ENCODE peak calls at places on chromosomes 5 and 9, in seven cellular contexts. One of them, this sample, is unnamed.

GRCh38 chr9:35990155-35990554 is 32.2 kb upstream of the OR2S2 start:
- DNase-seq in SK-N-SH: no peak
- DNase-seq in HCT116: no peak
- DNase-seq in H1: no peak
- DNase-seq in HepG2: no peak
- DNase-seq in K562: no peak
- DNase-seq in GM12878: no peak
- DNase-seq in this sample: no peak

GRCh38 chr5:134738963-134739661 is 764 bp downstream of the CAMLG start:
- DNase-seq in SK-N-SH: peak
- DNase-seq in HCT116: peak
- DNase-seq in H1: peak
- DNase-seq in HepG2: peak
- DNase-seq in K562: peak
- DNase-seq in GM12878: no peak
- DNase-seq in this sample: peak

GRCh38 chr9:128689820-128690683 is 1.0 kb downstream of the SET start:
- DNase-seq in SK-N-SH: peak
- DNase-seq in HCT116: no peak
- DNase-seq in H1: no peak
- DNase-seq in HepG2: no peak
- DNase-seq in K562: peak
- DNase-seq in GM12878: no peak
- DNase-seq in this sample: peak

GRCh38 chr9:96688215-96688614 is 33.1 kb upstream of the PRXL2C start:
- DNase-seq in SK-N-SH: no peak
- DNase-seq in HCT116: no peak
- DNase-seq in H1: no peak
- DNase-seq in HepG2: no peak
- DNase-seq in K562: no peak
- DNase-seq in GM12878: no peak
- DNase-seq in this sample: no peak

GRCh38 chr5:33367396-33367795 is 73.4 kb upstream of the TARS1 start:
- DNase-seq in SK-N-SH: no peak
- DNase-seq in HCT116: no peak
- DNase-seq in H1: no peak
- DNase-seq in HepG2: no peak
- DNase-seq in K562: no peak
- DNase-seq in GM12878: no peak
- DNase-seq in this sample: no peak

GRCh38 chr9:98455957-98456621 is 200.6 kb upstream of the TBC1D2 start:
- DNase-seq in SK-N-SH: no peak
- DNase-seq in HCT116: no peak
- DNase-seq in H1: no peak
- DNase-seq in HepG2: no peak
- DNase-seq in K562: no peak
- DNase-seq in GM12878: no peak
- DNase-seq in this sample: peak

GRCh38 chr5:91938441-91938840 is 555.3 kb upstream of the ARRDC3 start:
- DNase-seq in SK-N-SH: no peak
- DNase-seq in HCT116: no peak
- DNase-seq in H1: no peak
- DNase-seq in HepG2: no peak
- DNase-seq in K562: no peak
- DNase-seq in GM12878: no peak
- DNase-seq in this sample: no peak

GRCh38 chr9:84615574-84615973 is 54.0 kb upstream of the NTRK2 start:
- DNase-seq in SK-N-SH: no peak
- DNase-seq in HCT116: no peak
- DNase-seq in H1: no peak
- DNase-seq in HepG2: no peak
- DNase-seq in K562: no peak
- DNase-seq in GM12878: no peak
- DNase-seq in this sample: no peak

GRCh38 chr5:28344803-28345433 is 1306.5 kb upstream of the CDH9 start:
- DNase-seq in SK-N-SH: peak
- DNase-seq in HCT116: no peak
- DNase-seq in H1: no peak
- DNase-seq in HepG2: peak
- DNase-seq in K562: peak
- DNase-seq in GM12878: peak
- DNase-seq in this sample: peak

GRCh38 chr9:105415344-105415980 is 32.4 kb upstream of the FSD1L start:
- DNase-seq in SK-N-SH: peak
- DNase-seq in HCT116: peak
- DNase-seq in H1: peak
- DNase-seq in HepG2: peak
- DNase-seq in K562: peak
- DNase-seq in GM12878: no peak
- DNase-seq in this sample: peak

GRCh38 chr9:134778841-134779411 is 101.7 kb upstream of the FCN2 start:
- DNase-seq in SK-N-SH: peak
- DNase-seq in HCT116: peak
- DNase-seq in H1: peak
- DNase-seq in HepG2: peak
- DNase-seq in K562: peak
- DNase-seq in GM12878: no peak
- DNase-seq in this sample: peak

GRCh38 chr5:5979362-5979760 is 399.0 kb downstream of the MED10 start:
- DNase-seq in SK-N-SH: no peak
- DNase-seq in HCT116: no peak
- DNase-seq in H1: no peak
- DNase-seq in HepG2: no peak
- DNase-seq in K562: no peak
- DNase-seq in GM12878: no peak
- DNase-seq in this sample: no peak

GRCh38 chr5:113487411-113487778 is 858 bp downstream of the MCC start:
- DNase-seq in SK-N-SH: no peak
- DNase-seq in HCT116: peak
- DNase-seq in H1: no peak
- DNase-seq in HepG2: no peak
- DNase-seq in K562: no peak
- DNase-seq in GM12878: no peak
- DNase-seq in this sample: peak

GRCh38 chr9:112056986-112057385 is 118.1 kb downstream of the SUSD1 start:
- DNase-seq in SK-N-SH: no peak
- DNase-seq in HCT116: no peak
- DNase-seq in H1: no peak
- DNase-seq in HepG2: no peak
- DNase-seq in K562: no peak
- DNase-seq in GM12878: no peak
- DNase-seq in this sample: no peak

GRCh38 chr5:78569441-78569840 is 79.1 kb downstream of the LHFPL2 start:
- DNase-seq in SK-N-SH: no peak
- DNase-seq in HCT116: no peak
- DNase-seq in H1: no peak
- DNase-seq in HepG2: no peak
- DNase-seq in K562: no peak
- DNase-seq in GM12878: no peak
- DNase-seq in this sample: peak

GRCh38 chr5:11182441-11183080 is 421.5 kb upstream of the DAP start:
- DNase-seq in SK-N-SH: peak
- DNase-seq in HCT116: peak
- DNase-seq in H1: no peak
- DNase-seq in HepG2: peak
- DNase-seq in K562: peak
- DNase-seq in GM12878: no peak
- DNase-seq in this sample: peak

GRCh38 chr9:90306118-90306517 is 336.5 kb downstream of the DIRAS2 start:
- DNase-seq in SK-N-SH: no peak
- DNase-seq in HCT116: no peak
- DNase-seq in H1: no peak
- DNase-seq in HepG2: no peak
- DNase-seq in K562: no peak
- DNase-seq in GM12878: no peak
- DNase-seq in this sample: no peak

GRCh38 chr5:174101331-174101730 is 55.8 kb downstream of the NSG2 start:
- DNase-seq in SK-N-SH: no peak
- DNase-seq in HCT116: no peak
- DNase-seq in H1: no peak
- DNase-seq in HepG2: no peak
- DNase-seq in K562: no peak
- DNase-seq in GM12878: no peak
- DNase-seq in this sample: no peak

GRCh38 chr9:93263334-93264229 is 79.6 kb downstream of the WNK2 start:
- DNase-seq in SK-N-SH: peak
- DNase-seq in HCT116: no peak
- DNase-seq in H1: no peak
- DNase-seq in HepG2: no peak
- DNase-seq in K562: peak
- DNase-seq in GM12878: no peak
- DNase-seq in this sample: no peak

GRCh38 chr9:94135222-94135621 is 51.0 kb downstream of the PTPDC1 start:
- DNase-seq in SK-N-SH: no peak
- DNase-seq in HCT116: no peak
- DNase-seq in H1: no peak
- DNase-seq in HepG2: no peak
- DNase-seq in K562: no peak
- DNase-seq in GM12878: no peak
- DNase-seq in this sample: peak

DNA sequence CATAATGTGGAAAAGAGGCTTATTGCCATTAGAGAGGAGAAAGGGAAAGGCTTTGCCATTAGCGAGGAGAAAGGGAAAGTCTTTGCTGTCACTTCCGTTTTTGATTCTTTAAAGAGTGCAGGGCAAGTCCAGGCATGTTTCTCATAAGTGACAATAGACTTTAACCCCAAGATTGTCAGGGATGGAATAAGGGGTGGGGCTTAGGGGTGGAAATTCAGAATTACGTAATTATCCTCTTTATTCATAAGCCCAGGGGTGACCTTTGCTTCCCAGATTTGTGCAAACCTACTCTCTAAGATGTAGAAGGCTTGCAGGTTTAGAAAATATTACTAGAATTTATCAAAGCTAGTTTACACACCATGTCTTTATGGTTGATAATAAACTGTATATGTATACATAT is 2.3 kb upstream of the PLK2 start:
- DNase-seq in SK-N-SH: peak
- DNase-seq in HCT116: peak
- DNase-seq in H1: no peak
- DNase-seq in HepG2: peak
- DNase-seq in K562: peak
- DNase-seq in GM12878: no peak
- DNase-seq in this sample: no peak
- TF ChIP-seq JUND in SK-N-SH: no peak
- TF ChIP-seq JUND in HCT116: no peak
- TF ChIP-seq JUND in H1: no peak
- TF ChIP-seq JUND in HepG2: no peak
- TF ChIP-seq JUND in K562: no peak
- TF ChIP-seq JUND in GM12878: no peak
- TF ChIP-seq JUND in this sample: no peak

DNA sequence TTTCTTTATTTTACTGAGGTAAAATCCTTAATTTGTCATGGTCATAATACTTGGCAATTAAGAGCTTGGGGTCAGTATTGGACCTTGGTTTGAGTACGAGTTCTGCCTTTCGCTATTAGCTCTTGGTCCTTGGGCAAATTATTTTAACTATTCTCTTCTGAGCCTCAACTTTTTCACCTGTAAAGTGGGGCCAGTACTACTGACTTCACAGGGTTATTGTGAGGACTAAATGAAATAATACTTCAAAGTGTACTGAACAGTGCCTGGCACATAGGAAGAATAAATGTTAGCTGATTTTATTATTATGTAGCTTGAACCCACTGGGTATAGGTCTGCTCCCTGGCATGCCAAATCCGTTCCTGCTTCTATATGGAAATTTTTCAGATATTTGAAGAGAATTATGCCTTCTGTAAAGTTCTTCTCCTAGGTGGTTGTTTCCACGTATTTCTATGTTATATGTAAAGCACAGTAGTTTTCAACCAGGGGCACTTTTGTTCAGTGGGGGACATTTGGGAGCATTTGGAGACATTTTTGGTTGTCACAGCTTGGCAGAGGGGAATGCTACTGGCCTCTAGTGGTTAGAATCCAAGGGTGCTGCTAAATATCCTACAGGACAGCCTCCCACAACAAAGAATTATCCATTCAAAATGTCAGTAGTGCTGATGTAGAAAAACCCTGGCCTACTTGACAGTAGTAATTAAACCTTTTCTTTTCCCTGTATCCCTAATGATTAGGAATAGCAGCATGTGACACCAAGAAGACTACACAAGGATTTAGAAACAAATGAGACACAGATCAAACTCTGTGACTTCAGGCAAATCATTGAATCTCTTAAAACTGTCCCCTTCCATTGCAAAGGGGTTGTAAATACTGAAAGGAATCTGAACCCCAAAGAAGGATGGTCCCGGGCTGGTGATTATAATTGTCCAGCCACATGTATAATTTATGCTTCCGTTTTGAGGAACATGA is 4.5 kb downstream of the RCL1 start:
- DNase-seq in SK-N-SH: peak
- DNase-seq in HCT116: peak
- DNase-seq in H1: no peak
- DNase-seq in HepG2: peak
- DNase-seq in K562: no peak
- DNase-seq in GM12878: no peak
- DNase-seq in this sample: peak
- TF ChIP-seq JUND in SK-N-SH: no peak
- TF ChIP-seq JUND in HCT116: no peak
- TF ChIP-seq JUND in H1: no peak
- TF ChIP-seq JUND in HepG2: no peak
- TF ChIP-seq JUND in K562: no peak
- TF ChIP-seq JUND in GM12878: no peak
- TF ChIP-seq JUND in this sample: no peak

GRCh38 chr5:155530046-155530445 is 516.5 kb downstream of the KIF4B start:
- DNase-seq in SK-N-SH: peak
- DNase-seq in HCT116: no peak
- DNase-seq in H1: no peak
- DNase-seq in HepG2: no peak
- DNase-seq in K562: no peak
- DNase-seq in GM12878: no peak
- DNase-seq in this sample: no peak

GRCh38 chr5:155529366-155529765 is 515.8 kb downstream of the KIF4B start:
- DNase-seq in SK-N-SH: peak
- DNase-seq in HCT116: no peak
- DNase-seq in H1: no peak
- DNase-seq in HepG2: no peak
- DNase-seq in K562: no peak
- DNase-seq in GM12878: no peak
- DNase-seq in this sample: peak

GRCh38 chr5:155532621-155533314 is 519.2 kb downstream of the KIF4B start:
- DNase-seq in SK-N-SH: no peak
- DNase-seq in HCT116: no peak
- DNase-seq in H1: no peak
- DNase-seq in HepG2: no peak
- DNase-seq in K562: no peak
- DNase-seq in GM12878: no peak
- DNase-seq in this sample: no peak
- TF ChIP-seq JUND in SK-N-SH: no peak
- TF ChIP-seq JUND in HCT116: no peak
- TF ChIP-seq JUND in H1: no peak
- TF ChIP-seq JUND in HepG2: no peak
- TF ChIP-seq JUND in K562: no peak
- TF ChIP-seq JUND in GM12878: no peak
- TF ChIP-seq JUND in this sample: no peak

DNA sequence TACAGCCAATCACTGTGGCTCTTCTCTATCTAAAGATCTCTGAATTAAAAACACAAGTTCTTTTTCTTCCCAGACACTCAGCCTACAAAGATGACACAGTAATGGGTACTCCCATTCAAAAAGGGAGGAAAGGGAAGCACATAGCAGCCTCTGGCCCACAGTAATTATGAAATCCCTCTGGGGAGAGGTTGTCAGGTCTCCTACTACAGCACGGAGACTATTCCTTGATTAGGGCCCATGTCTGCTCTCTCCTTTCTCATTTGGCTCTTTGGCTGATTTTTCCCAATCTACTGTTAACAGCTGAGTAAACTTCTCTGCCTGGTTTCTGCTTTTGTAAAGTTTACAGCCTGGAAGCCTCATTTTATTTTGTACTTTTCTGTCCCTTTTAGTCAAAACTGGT is 62.1 kb upstream of the RANBP3L start:
- DNase-seq in SK-N-SH: no peak
- DNase-seq in HCT116: no peak
- DNase-seq in H1: no peak
- DNase-seq in HepG2: no peak
- DNase-seq in K562: no peak
- DNase-seq in GM12878: no peak
- DNase-seq in this sample: no peak
- TF ChIP-seq JUND in SK-N-SH: no peak
- TF ChIP-seq JUND in HCT116: no peak
- TF ChIP-seq JUND in H1: no peak
- TF ChIP-seq JUND in HepG2: no peak
- TF ChIP-seq JUND in K562: no peak
- TF ChIP-seq JUND in GM12878: no peak
- TF ChIP-seq JUND in this sample: no peak

This sample was measured in T47D.